ENCODE peak calls at places on chromosome 3, in four cellular contexts. One of them, this sample, is unnamed.

GRCh38 chr3:123421353-123422174 is 27.3 kb downstream of the ADCY5 start:
- DNase-seq in kidney: peak; percentile 86
- DNase-seq in ovary: peak; percentile 73
- DNase-seq in H9: no peak
- DNase-seq in this sample: no peak

GRCh38 chr3:72914383-72914782 is 26.5 kb downstream of the GXYLT2 start:
- DNase-seq in kidney: no peak
- DNase-seq in ovary: no peak
- DNase-seq in H9: no peak
- DNase-seq in this sample: no peak

GRCh38 chr3:129181834-129182233 is 1.9 kb downstream of the CNBP start:
- DNase-seq in ovary: no peak
- DNase-seq in H9: no peak
- DNase-seq in kidney: no peak
- DNase-seq in this sample: no peak

GRCh38 chr3:105836533-105836932 is 32.3 kb downstream of the CBLB start:
- DNase-seq in ovary: no peak
- DNase-seq in H9: no peak
- DNase-seq in kidney: no peak
- DNase-seq in this sample: no peak

GRCh38 chr3:149058602-149059001 is 27.7 kb downstream of the HLTF start:
- DNase-seq in kidney: no peak
- DNase-seq in H9: no peak
- DNase-seq in ovary: no peak
- DNase-seq in this sample: no peak

GRCh38 chr3:117485841-117486240 is 776.3 kb downstream of the TUSC7 start:
- DNase-seq in H9: no peak
- DNase-seq in kidney: no peak
- DNase-seq in ovary: no peak
- DNase-seq in this sample: no peak

GRCh38 chr3:185351371-185351770 is 11.6 kb upstream of the MAP3K13 start:
- DNase-seq in kidney: no peak
- DNase-seq in ovary: no peak
- DNase-seq in H9: no peak
- DNase-seq in this sample: no peak

GRCh38 chr3:34070831-34071230 is 272.4 kb downstream of the PDCD6IP start:
- DNase-seq in ovary: no peak
- DNase-seq in H9: no peak
- DNase-seq in kidney: no peak
- DNase-seq in this sample: no peak

GRCh38 chr3:20125289-20125688 is 60.7 kb downstream of the SGO1 start:
- DNase-seq in kidney: no peak
- DNase-seq in H9: no peak
- DNase-seq in ovary: no peak
- DNase-seq in this sample: no peak

GRCh38 chr3:44045476-44046275 is 196.0 kb upstream of the TOPAZ1 start:
- DNase-seq in kidney: peak; percentile 83
- DNase-seq in H9: no peak
- DNase-seq in ovary: no peak
- DNase-seq in this sample: peak; percentile 26

GRCh38 chr3:117761992-117762944 is 1052.7 kb downstream of the TUSC7 start:
- DNase-seq in kidney: no peak
- DNase-seq in ovary: no peak
- DNase-seq in H9: no peak
- DNase-seq in this sample: no peak

GRCh38 chr3:22979581-22979980 is 223.5 kb upstream of the UBE2E2 start:
- DNase-seq in H9: no peak
- DNase-seq in ovary: no peak
- DNase-seq in kidney: no peak
- DNase-seq in this sample: no peak

GRCh38 chr3:63344676-63345075 is 66.6 kb downstream of the SYNPR start:
- DNase-seq in ovary: no peak
- DNase-seq in H9: peak; percentile 49
- DNase-seq in kidney: no peak
- DNase-seq in this sample: no peak

GRCh38 chr3:143203848-143204247 is 84.3 kb downstream of the CHST2 start:
- DNase-seq in H9: no peak
- DNase-seq in ovary: no peak
- DNase-seq in kidney: no peak
- DNase-seq in this sample: no peak

GRCh38 chr3:52730681-52731080 is 24.8 kb downstream of the SPCS1 start:
- DNase-seq in H9: no peak
- DNase-seq in kidney: no peak
- DNase-seq in ovary: no peak
- DNase-seq in this sample: no peak

GRCh38 chr3:126985143-126985985 is 2.4 kb downstream of the PLXNA1 start:
- DNase-seq in ovary: no peak
- DNase-seq in kidney: no peak
- DNase-seq in H9: no peak
- DNase-seq in this sample: no peak
- TF ChIP-seq CTCF in ovary: no peak
- TF ChIP-seq CTCF in kidney: no peak
- TF ChIP-seq CTCF in H9: peak; percentile 27
- TF ChIP-seq CTCF in this sample: no peak

GRCh38 chr3:16888785-16889607 is 4.2 kb downstream of the PLCL2 start:
- DNase-seq in kidney: no peak
- DNase-seq in H9: no peak
- DNase-seq in ovary: no peak
- DNase-seq in this sample: no peak
- H3K27ac ChIP-seq in kidney: no peak overlapping the region
- H3K27ac ChIP-seq in H9: no peak overlapping the region
- H3K27ac ChIP-seq in ovary: no peak overlapping the region
- H3K27ac ChIP-seq in this sample: peak overlapping the region; percentile 61

GRCh38 chr3:184236033-184236410 is 6.6 kb downstream of the VWA5B2 start:
- DNase-seq in H9: no peak
- DNase-seq in kidney: no peak
- DNase-seq in ovary: no peak
- DNase-seq in this sample: no peak
- H3K9me3 ChIP-seq in H9: no peaks in the 10 kb centered on the region
- H3K9me3 ChIP-seq in kidney: no peaks in the 10 kb centered on the region
- H3K9me3 ChIP-seq in ovary: no peaks in the 10 kb centered on the region
- H3K9me3 ChIP-seq in this sample: no peaks in the 10 kb centered on the region

DNA sequence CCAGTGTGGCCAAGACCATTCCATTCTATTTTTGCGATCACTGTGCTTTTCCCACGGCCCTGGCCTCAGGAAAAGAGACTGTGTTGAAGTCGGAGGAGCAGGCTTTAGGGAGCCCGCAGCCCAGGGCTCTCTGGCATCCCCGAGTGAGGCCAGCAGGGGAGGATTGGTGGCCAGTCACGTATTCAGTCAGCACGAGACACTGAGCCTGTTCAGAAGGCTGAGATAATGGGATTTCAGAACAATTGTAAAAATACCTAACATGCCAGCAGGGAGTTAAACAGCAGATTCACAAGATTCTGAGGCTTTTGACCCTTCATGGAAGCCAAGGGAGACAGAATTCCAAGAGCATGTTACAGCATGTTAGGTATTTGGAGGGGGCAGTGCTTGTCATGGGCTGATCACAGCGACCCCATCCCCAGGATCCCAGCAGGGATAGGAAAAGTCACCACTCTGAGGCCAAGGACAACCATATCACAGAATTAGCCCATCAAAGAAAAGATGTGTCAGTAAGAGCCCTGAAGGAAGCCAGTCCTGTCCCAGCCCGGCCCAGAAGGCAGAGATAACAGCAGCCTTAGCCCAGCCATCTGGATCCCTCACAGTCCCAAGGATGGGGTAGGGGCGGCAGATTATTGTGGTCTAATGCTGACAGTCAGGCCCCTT is 40.6 kb downstream of the AMOTL2 start:
- DNase-seq in H9: peak; percentile 67
- DNase-seq in kidney: no peak
- DNase-seq in ovary: no peak
- DNase-seq in this sample: no peak
- TF ChIP-seq CTCF in H9: peak; percentile 34
- TF ChIP-seq CTCF in kidney: no peak
- TF ChIP-seq CTCF in ovary: no peak
- TF ChIP-seq CTCF in this sample: no peak

GRCh38 chr3:30605706-30606300 is 598 bp upstream of the TGFBR2 start:
- DNase-seq in kidney: no peak
- DNase-seq in H9: no peak
- DNase-seq in ovary: no peak
- DNase-seq in this sample: no peak

GRCh38 chr3:30602946-30603345 is 3.5 kb upstream of the TGFBR2 start:
- DNase-seq in kidney: no peak
- DNase-seq in ovary: no peak
- DNase-seq in H9: no peak
- DNase-seq in this sample: no peak

GRCh38 chr3:30604091-30604490 is 2.3 kb upstream of the TGFBR2 start:
- DNase-seq in kidney: no peak
- DNase-seq in H9: no peak
- DNase-seq in ovary: no peak
- DNase-seq in this sample: no peak

GRCh38 chr3:30605005-30605404 is 1.4 kb upstream of the TGFBR2 start:
- DNase-seq in kidney: no peak
- DNase-seq in ovary: no peak
- DNase-seq in H9: no peak
- DNase-seq in this sample: no peak

DNA sequence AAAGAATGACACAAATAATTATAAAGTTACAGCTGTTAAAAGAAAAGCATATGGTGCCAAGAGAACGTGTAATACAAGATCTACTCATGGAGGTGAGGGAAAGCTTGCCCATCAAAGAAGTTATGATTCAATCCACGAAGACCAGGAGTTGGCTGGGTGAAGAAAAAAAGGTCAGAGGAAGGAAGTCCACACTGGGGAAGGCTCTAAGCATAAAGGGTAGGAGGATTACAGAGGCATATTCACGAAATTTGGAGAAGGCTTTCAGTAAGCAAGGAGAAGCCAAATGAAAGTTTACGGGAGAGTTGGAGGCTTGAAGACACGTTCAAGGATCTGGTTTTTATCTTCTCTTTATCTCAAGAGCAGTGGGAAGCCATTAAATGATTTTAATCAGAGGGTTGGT is 1.8 kb upstream of the TGFBR2 start:
- DNase-seq in kidney: no peak
- DNase-seq in H9: no peak
- DNase-seq in ovary: no peak
- DNase-seq in this sample: no peak
- H3K27ac ChIP-seq in kidney: no peak overlapping the region
- H3K27ac ChIP-seq in H9: no peak overlapping the region
- H3K27ac ChIP-seq in ovary: no peak overlapping the region
- H3K27ac ChIP-seq in this sample: no peak overlapping the region

GRCh38 chr3:127697531-127698240 is 24.9 kb downstream of the ABTB1 start:
- DNase-seq in H9: peak; percentile 84
- DNase-seq in ovary: peak; percentile 79
- DNase-seq in kidney: peak; percentile 91
- DNase-seq in this sample: peak; percentile 85
- H3K9me3 ChIP-seq in H9: no peaks in the 10 kb centered on the region
- H3K9me3 ChIP-seq in ovary: no peaks in the 10 kb centered on the region
- H3K9me3 ChIP-seq in kidney: no peaks in the 10 kb centered on the region
- H3K9me3 ChIP-seq in this sample: no peaks in the 10 kb centered on the region

GRCh38 chr3:115655761-115656282 is 32.5 kb downstream of the GAP43 start:
- DNase-seq in H9: no peak
- DNase-seq in ovary: no peak
- DNase-seq in kidney: no peak
- DNase-seq in this sample: no peak

GRCh38 chr3:115659253-115659652 is 35.9 kb downstream of the GAP43 start:
- DNase-seq in ovary: no peak
- DNase-seq in H9: no peak
- DNase-seq in kidney: no peak
- DNase-seq in this sample: no peak

GRCh38 chr3:115658337-115659181 is 35.2 kb downstream of the GAP43 start:
- DNase-seq in kidney: peak; percentile 87
- DNase-seq in H9: peak; percentile 86
- DNase-seq in ovary: peak; percentile 83
- DNase-seq in this sample: peak; percentile 88

GRCh38 chr3:115658032-115658336 is 34.7 kb downstream of the GAP43 start:
- DNase-seq in H9: no peak
- DNase-seq in ovary: no peak
- DNase-seq in kidney: no peak
- DNase-seq in this sample: no peak

DNA sequence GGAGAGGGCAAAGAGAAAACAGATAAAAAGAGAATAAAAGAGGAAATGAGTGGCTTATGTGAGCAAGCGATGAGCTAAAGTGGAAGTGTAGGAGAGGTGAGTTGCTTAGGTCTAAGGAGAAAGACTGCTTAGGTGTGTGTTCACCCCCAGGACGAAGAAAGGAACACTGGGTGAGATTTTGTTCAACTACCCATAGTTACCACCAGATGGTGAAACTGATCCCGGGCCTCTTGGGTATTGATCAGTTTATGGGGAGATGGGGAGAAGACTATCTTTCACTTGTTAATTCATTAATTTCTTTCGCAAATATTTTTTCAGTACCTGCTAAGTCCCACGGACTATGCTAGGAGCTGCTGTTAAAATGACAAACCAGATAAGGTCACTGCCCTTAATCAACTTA is 33.9 kb downstream of the GAP43 start:
- DNase-seq in kidney: no peak
- DNase-seq in ovary: no peak
- DNase-seq in H9: peak; percentile 30
- DNase-seq in this sample: no peak
- TF ChIP-seq CTCF in kidney: no peak
- TF ChIP-seq CTCF in ovary: no peak
- TF ChIP-seq CTCF in H9: peak; percentile 48
- TF ChIP-seq CTCF in this sample: no peak

DNA sequence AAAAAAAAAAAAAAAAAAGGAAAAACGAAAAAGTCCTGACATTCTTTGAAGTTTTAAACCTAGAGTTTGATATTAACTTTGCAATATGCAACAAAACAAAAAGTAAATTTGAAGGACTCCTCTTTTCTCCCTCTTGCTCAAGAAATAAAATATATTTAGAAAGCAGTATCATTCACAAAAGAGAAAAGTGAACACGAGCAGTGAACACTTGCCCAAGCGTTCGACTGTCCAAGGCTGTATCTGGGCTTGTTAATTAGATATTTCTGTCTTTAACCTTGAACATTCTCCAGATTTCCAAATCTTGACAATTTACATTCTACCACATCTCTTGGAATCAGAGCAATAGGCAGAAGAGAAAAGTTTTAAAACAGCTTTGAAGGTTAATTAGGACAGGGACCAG is 357.7 kb downstream of the TIGIT start:
- DNase-seq in ovary: no peak
- DNase-seq in H9: no peak
- DNase-seq in kidney: no peak
- DNase-seq in this sample: peak; percentile 61
- H3K27ac ChIP-seq in ovary: no peak overlapping the region
- H3K27ac ChIP-seq in H9: no peak overlapping the region
- H3K27ac ChIP-seq in kidney: no peak overlapping the region
- H3K27ac ChIP-seq in this sample: peak overlapping the region; percentile 74